ENCODE peak calls at places on chromosomes 3 and 15, in eight cellular contexts. W, O, Y, L, Q, B, H and I are unnamed samples.

GRCh38 chr3:19899264-19899663 is 34.8 kb downstream of the EFHB start:
- DNase-seq in W (no peak), O (no peak), Y (no peak), L (no peak), Q (no peak), B (no peak), H (no peak), I (no peak)

GRCh38 chr3:153165211-153165815 is 3.3 kb downstream of the RAP2B start:
- DNase-seq in W (no peak), O (no peak), Y (no peak), L (no peak), Q (no peak), B (no peak), H (no peak), I (no peak)

GRCh38 chr3:54083901-54084300 is 38.5 kb upstream of the CACNA2D3 start:
- DNase-seq in W (no peak), O (no peak), Y (no peak), L (no peak), Q (no peak), B (no peak), H (no peak), I (no peak)

GRCh38 chr3:69439683-69440270 is 53.9 kb upstream of the FRMD4B start:
- DNase-seq in W (peak), O (no peak), Y (no peak), L (no peak), Q (no peak), B (peak), H (no peak), I (no peak)

GRCh38 chr3:123723527-123724168 is 138.8 kb upstream of the HACD2 start:
- DNase-seq in W (peak), O (peak), Y (peak), L (peak), Q (peak), B (peak), H (peak), I (peak)

GRCh38 chr3:61141697-61142096 is 109.6 kb downstream of the FHIT start:
- DNase-seq in W (no peak), O (no peak), Y (no peak), L (no peak), Q (no peak), B (no peak), H (no peak), I (peak)

GRCh38 chr3:128068156-128068620 is 16.0 kb downstream of the SEC61A1 start:
- DNase-seq in W (peak), O (peak), Y (peak), L (peak), Q (no peak), B (no peak), H (no peak), I (peak)

GRCh38 chr15:100259266-100259665 is 82.5 kb downstream of the ADAMTS17 start:
- DNase-seq in W (no peak), O (no peak), Y (no peak), L (no peak), Q (no peak), B (no peak), H (no peak), I (no peak)

GRCh38 chr3:107235923-107236315 is 141.3 kb upstream of the CCDC54 start:
- DNase-seq in W (peak), O (peak), Y (peak), L (peak), Q (peak), B (peak), H (no peak), I (peak)

GRCh38 chr3:23921052-23921511 is 4.2 kb downstream of the RPL15 start:
- DNase-seq in W (no peak), O (no peak), Y (no peak), L (no peak), Q (no peak), B (no peak), H (no peak), I (no peak)

GRCh38 chr15:78368115-78368514 is 28.0 kb downstream of the CRABP1 start:
- DNase-seq in W (no peak), O (no peak), Y (no peak), L (no peak), Q (no peak), B (no peak), H (no peak), I (no peak)

GRCh38 chr15:90483640-90484039 is 46.1 kb upstream of the CRTC3 start:
- DNase-seq in W (no peak), O (no peak), Y (no peak), L (no peak), Q (no peak), B (no peak), H (no peak), I (no peak)

GRCh38 chr15:101156509-101157159 is 95.2 kb downstream of the CHSY1 start:
- DNase-seq in W (no peak), O (no peak), Y (no peak), L (no peak), Q (no peak), B (no peak), H (no peak), I (no peak)